ENCODE peak calls at places on chromosomes 6 and 20, in four cellular contexts. G is HuH-7, Z is brain microvascular endothelial cell, W is T-helper 17 cell. V is an unnamed sample.

GRCh38 chr6:146289816-146290588 is 253.6 kb upstream of the RAB32 start:
- DNase-seq in G (no peak), Z (peak; percentile 88), W (no peak), V (no peak)

GRCh38 chr20:56778765-56779195 is 149.7 kb downstream of the TFAP2C start:
- DNase-seq in G (no peak), Z (peak; percentile 34), W (no peak), V (no peak)

GRCh38 chr6:91539451-91539850 is 952.6 kb upstream of the MAP3K7 start:
- DNase-seq in G (no peak), Z (no peak), W (no peak), V (no peak)

GRCh38 chr6:144359783-144360182 is 74.6 kb downstream of the UTRN start:
- DNase-seq in G (no peak), Z (no peak), W (no peak), V (no peak)

GRCh38 chr6:41578714-41579610 is 32.8 kb downstream of the FOXP4 start:
- DNase-seq in G (peak; percentile 60), Z (no peak), W (no peak), V (no peak)

GRCh38 chr6:79544299-79544927 is 7.2 kb upstream of the LCA5 start:
- DNase-seq in G (no peak), Z (peak; percentile 72), W (no peak), V (no peak)

GRCh38 chr6:71248866-71249265 is 39.7 kb upstream of the OGFRL1 start:
- DNase-seq in G (no peak), Z (no peak), W (no peak), V (no peak)

GRCh38 chr6:145075425-145075824 is 659.9 kb downstream of the EPM2A start:
- DNase-seq in G (peak; percentile 25), Z (no peak), W (no peak), V (no peak)

GRCh38 chr6:26131618-26132017 is 44.4 kb downstream of the HFE start:
- DNase-seq in G (no peak), Z (no peak), W (no peak), V (no peak)

GRCh38 chr6:166715065-166715464 is 88.0 kb upstream of the RPS6KA2 start:
- DNase-seq in G (no peak), Z (no peak), W (no peak), V (no peak)

GRCh38 chr20:25273541-25274358 is 25.9 kb downstream of the PYGB start:
- DNase-seq in G (no peak), Z (no peak), W (no peak), V (no peak)

GRCh38 chr6:41157323-41157722 is 3.2 kb upstream of the TREML1 start:
- DNase-seq in G (no peak), Z (no peak), W (no peak), V (no peak)

GRCh38 chr6:89007209-89008001 is 44.0 kb upstream of the RNGTT start:
- DNase-seq in G (no peak), Z (peak; percentile 1), W (no peak), V (no peak)

GRCh38 chr20:5919634-5920544 is 30.4 kb downstream of the TRMT6 start:
- DNase-seq in G (no peak), Z (peak; percentile 7), W (no peak), V (no peak)

GRCh38 chr6:129342243-129342642 is 367.7 kb downstream of the ARHGAP18 start:
- DNase-seq in G (no peak), Z (no peak), W (no peak), V (no peak)